ENCODE peak calls at places on chromosomes 13 and 19, in seven cellular contexts. One of them, this sample, is unnamed.

GRCh38 chr13:106493569-106493968 is 41.9 kb downstream of the EFNB2 start:
- DNase-seq in esophagus muscularis mucosa: no peak
- DNase-seq in testis: no peak
- DNase-seq in transverse colon: no peak
- DNase-seq in body of pancreas: no peak
- DNase-seq in esophagus squamous epithelium: no peak
- DNase-seq in stomach: no peak
- DNase-seq in this sample: no peak

GRCh38 chr19:30073152-30074000 is 131.3 kb downstream of the URI1 start:
- DNase-seq in body of pancreas: peak; percentile 0
- DNase-seq in transverse colon: peak; percentile 2
- DNase-seq in testis: no peak
- DNase-seq in esophagus squamous epithelium: no peak
- DNase-seq in esophagus muscularis mucosa: no peak
- DNase-seq in stomach: no peak
- DNase-seq in this sample: peak; percentile 5

GRCh38 chr19:29679598-29680210 is 14.4 kb downstream of the PLEKHF1 start:
- DNase-seq in body of pancreas: no peak
- DNase-seq in testis: no peak
- DNase-seq in esophagus muscularis mucosa: no peak
- DNase-seq in transverse colon: no peak
- DNase-seq in stomach: no peak
- DNase-seq in esophagus squamous epithelium: no peak
- DNase-seq in this sample: no peak

GRCh38 chr13:49298903-49299605 is 51.3 kb downstream of the CDADC1 start:
- DNase-seq in stomach: no peak
- DNase-seq in transverse colon: no peak
- DNase-seq in body of pancreas: no peak
- DNase-seq in esophagus muscularis mucosa: no peak
- DNase-seq in testis: peak; percentile 92
- DNase-seq in esophagus squamous epithelium: no peak
- DNase-seq in this sample: no peak

GRCh38 chr19:19137556-19138109 is 645 bp downstream of the TMEM161A start:
- DNase-seq in transverse colon: no peak
- DNase-seq in esophagus muscularis mucosa: no peak
- DNase-seq in body of pancreas: no peak
- DNase-seq in esophagus squamous epithelium: no peak
- DNase-seq in stomach: no peak
- DNase-seq in testis: no peak
- DNase-seq in this sample: no peak

GRCh38 chr19:39196860-39197562 is at the start of gene NCCRP1:
- DNase-seq in esophagus muscularis mucosa: no peak
- DNase-seq in testis: no peak
- DNase-seq in stomach: no peak
- DNase-seq in esophagus squamous epithelium: no peak
- DNase-seq in transverse colon: no peak
- DNase-seq in body of pancreas: peak; percentile 48
- DNase-seq in this sample: no peak

GRCh38 chr13:77616027-77616426 is 80.5 kb downstream of the SCEL start:
- DNase-seq in body of pancreas: no peak
- DNase-seq in stomach: no peak
- DNase-seq in esophagus muscularis mucosa: no peak
- DNase-seq in testis: no peak
- DNase-seq in transverse colon: no peak
- DNase-seq in esophagus squamous epithelium: no peak
- DNase-seq in this sample: no peak

GRCh38 chr13:24304620-24305019 is 4.8 kb upstream of the C1QTNF9 start:
- DNase-seq in testis: no peak
- DNase-seq in esophagus squamous epithelium: no peak
- DNase-seq in transverse colon: no peak
- DNase-seq in body of pancreas: no peak
- DNase-seq in stomach: no peak
- DNase-seq in esophagus muscularis mucosa: no peak
- DNase-seq in this sample: no peak

GRCh38 chr19:18436651-18437478 is 1.1 kb downstream of the ISYNA1 start:
- DNase-seq in transverse colon: peak; percentile 86
- DNase-seq in esophagus muscularis mucosa: no peak
- DNase-seq in stomach: peak; percentile 75
- DNase-seq in testis: peak; percentile 92
- DNase-seq in body of pancreas: peak; percentile 80
- DNase-seq in esophagus squamous epithelium: no peak
- DNase-seq in this sample: peak; percentile 80

GRCh38 chr19:12801466-12802266 is at the start of the genes PRDX2 and THSD8:
- DNase-seq in testis: peak; percentile 83
- DNase-seq in transverse colon: peak; percentile 90
- DNase-seq in esophagus squamous epithelium: no peak
- DNase-seq in stomach: peak; percentile 87
- DNase-seq in esophagus muscularis mucosa: no peak
- DNase-seq in body of pancreas: peak; percentile 87
- DNase-seq in this sample: peak; percentile 88

GRCh38 chr19:46602392-46603194 is 1.5 kb downstream of the CALM3 start:
- DNase-seq in stomach: no peak
- DNase-seq in testis: peak; percentile 45
- DNase-seq in esophagus squamous epithelium: no peak
- DNase-seq in esophagus muscularis mucosa: no peak
- DNase-seq in body of pancreas: peak; percentile 40
- DNase-seq in transverse colon: no peak
- DNase-seq in this sample: peak; percentile 54

GRCh38 chr13:83815598-83815997 is 66.7 kb downstream of the SLITRK1 start:
- DNase-seq in esophagus muscularis mucosa: no peak
- DNase-seq in body of pancreas: no peak
- DNase-seq in testis: no peak
- DNase-seq in esophagus squamous epithelium: no peak
- DNase-seq in stomach: no peak
- DNase-seq in transverse colon: no peak
- DNase-seq in this sample: no peak

GRCh38 chr19:44602071-44602470 is 11.3 kb upstream of the IGSF23 start:
- DNase-seq in esophagus squamous epithelium: no peak
- DNase-seq in stomach: peak; percentile 78
- DNase-seq in body of pancreas: peak; percentile 65
- DNase-seq in testis: no peak
- DNase-seq in esophagus muscularis mucosa: no peak
- DNase-seq in transverse colon: peak; percentile 67
- DNase-seq in this sample: no peak

GRCh38 chr19:7799640-7800355 is 30.2 kb upstream of the EVI5L start:
- DNase-seq in testis: peak; percentile 83
- DNase-seq in esophagus squamous epithelium: no peak
- DNase-seq in transverse colon: peak; percentile 67
- DNase-seq in stomach: peak; percentile 73
- DNase-seq in body of pancreas: peak; percentile 78
- DNase-seq in esophagus muscularis mucosa: no peak
- DNase-seq in this sample: peak; percentile 62

GRCh38 chr13:22427783-22428182 is 753.0 kb upstream of the SGCG start:
- DNase-seq in body of pancreas: no peak
- DNase-seq in stomach: no peak
- DNase-seq in esophagus squamous epithelium: no peak
- DNase-seq in esophagus muscularis mucosa: no peak
- DNase-seq in transverse colon: no peak
- DNase-seq in testis: no peak
- DNase-seq in this sample: no peak

GRCh38 chr19:44603201-44603945 is 10.0 kb upstream of the IGSF23 start:
- DNase-seq in body of pancreas: no peak
- DNase-seq in esophagus muscularis mucosa: no peak
- DNase-seq in esophagus squamous epithelium: no peak
- DNase-seq in transverse colon: no peak
- DNase-seq in stomach: no peak
- DNase-seq in testis: no peak
- DNase-seq in this sample: no peak

GRCh38 chr13:41609828-41610227 is 152.5 kb downstream of the RGCC start:
- DNase-seq in esophagus muscularis mucosa: no peak
- DNase-seq in stomach: no peak
- DNase-seq in testis: no peak
- DNase-seq in esophagus squamous epithelium: no peak
- DNase-seq in body of pancreas: no peak
- DNase-seq in transverse colon: no peak
- DNase-seq in this sample: no peak

GRCh38 chr13:98368019-98368418 is 190.9 kb upstream of the RNF113B start:
- DNase-seq in esophagus muscularis mucosa: no peak
- DNase-seq in esophagus squamous epithelium: no peak
- DNase-seq in transverse colon: no peak
- DNase-seq in stomach: no peak
- DNase-seq in testis: no peak
- DNase-seq in body of pancreas: no peak
- DNase-seq in this sample: no peak

GRCh38 chr19:29858000-29858596 is 46.3 kb downstream of the CCNE1 start:
- DNase-seq in testis: no peak
- DNase-seq in stomach: peak; percentile 50
- DNase-seq in transverse colon: peak; percentile 34
- DNase-seq in body of pancreas: peak; percentile 61
- DNase-seq in esophagus muscularis mucosa: no peak
- DNase-seq in esophagus squamous epithelium: no peak
- DNase-seq in this sample: peak; percentile 52

GRCh38 chr13:107883561-107884175 is 331.7 kb downstream of the LIG4 start:
- DNase-seq in transverse colon: no peak
- DNase-seq in testis: no peak
- DNase-seq in body of pancreas: peak; percentile 16
- DNase-seq in esophagus squamous epithelium: no peak
- DNase-seq in esophagus muscularis mucosa: no peak
- DNase-seq in stomach: no peak
- DNase-seq in this sample: no peak

DNA sequence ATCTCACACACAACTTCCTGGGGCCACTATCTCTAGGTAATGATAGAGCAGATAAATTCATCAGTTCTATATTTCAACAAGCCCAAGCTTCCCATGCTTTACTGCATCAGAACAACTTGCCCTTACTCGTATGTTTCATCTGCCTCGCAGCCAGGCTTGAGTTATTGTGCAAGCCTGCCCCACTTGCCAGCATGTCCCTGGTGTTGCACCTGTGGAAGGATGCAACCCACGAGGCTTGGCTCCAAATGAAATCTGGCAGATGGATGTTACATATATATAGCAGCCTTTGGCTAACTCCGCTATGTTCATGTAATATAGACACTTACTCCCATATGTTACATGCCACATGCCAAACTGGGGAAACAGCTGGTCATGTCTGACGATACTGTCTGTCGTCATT is 6.2 kb downstream of the ERVK3-1 start:
- DNase-seq in body of pancreas: no peak
- DNase-seq in transverse colon: no peak
- DNase-seq in esophagus muscularis mucosa: no peak
- DNase-seq in esophagus squamous epithelium: no peak
- DNase-seq in testis: no peak
- DNase-seq in stomach: no peak
- DNase-seq in this sample: no peak
- H3K36me3 ChIP-seq in body of pancreas: peaks cover 20% of the 10 kb centered on the region
- H3K36me3 ChIP-seq in transverse colon: peaks cover 42% of the 10 kb centered on the region
- H3K36me3 ChIP-seq in esophagus muscularis mucosa: peaks cover 35% of the 10 kb centered on the region
- H3K36me3 ChIP-seq in esophagus squamous epithelium: no peaks in the 10 kb centered on the region
- H3K36me3 ChIP-seq in testis: no peaks in the 10 kb centered on the region
- H3K36me3 ChIP-seq in stomach: peaks cover 34% of the 10 kb centered on the region
- H3K36me3 ChIP-seq in this sample: peaks cover 14% of the 10 kb centered on the region

GRCh38 chr19:674282-675151 is 1.7 kb upstream of the FSTL3 start:
- DNase-seq in transverse colon: no peak
- DNase-seq in testis: peak; percentile 62
- DNase-seq in body of pancreas: no peak
- DNase-seq in esophagus muscularis mucosa: no peak
- DNase-seq in stomach: no peak
- DNase-seq in esophagus squamous epithelium: no peak
- DNase-seq in this sample: no peak

GRCh38 chr19:677201-677600 is 1.0 kb downstream of the FSTL3 start:
- DNase-seq in stomach: peak; percentile 43
- DNase-seq in body of pancreas: peak; percentile 72
- DNase-seq in esophagus squamous epithelium: no peak
- DNase-seq in testis: peak; percentile 58
- DNase-seq in esophagus muscularis mucosa: no peak
- DNase-seq in transverse colon: peak; percentile 63
- DNase-seq in this sample: no peak

GRCh38 chr19:676007-676342 is 217 bp upstream of the FSTL3 start:
- DNase-seq in testis: no peak
- DNase-seq in transverse colon: peak; percentile 48
- DNase-seq in body of pancreas: no peak
- DNase-seq in esophagus muscularis mucosa: no peak
- DNase-seq in esophagus squamous epithelium: no peak
- DNase-seq in stomach: no peak
- DNase-seq in this sample: no peak

GRCh38 chr19:677601-678380 is 1.6 kb downstream of the FSTL3 start:
- DNase-seq in transverse colon: no peak
- DNase-seq in body of pancreas: peak; percentile 38
- DNase-seq in stomach: no peak
- DNase-seq in esophagus squamous epithelium: no peak
- DNase-seq in esophagus muscularis mucosa: no peak
- DNase-seq in testis: no peak
- DNase-seq in this sample: no peak

GRCh38 chr19:676343-677105 is at the start of gene FSTL3:
- DNase-seq in transverse colon: no peak
- DNase-seq in esophagus squamous epithelium: no peak
- DNase-seq in stomach: no peak
- DNase-seq in esophagus muscularis mucosa: no peak
- DNase-seq in testis: no peak
- DNase-seq in body of pancreas: no peak
- DNase-seq in this sample: no peak
- TF ChIP-seq POLR2A in transverse colon: no peak
- TF ChIP-seq POLR2A in esophagus squamous epithelium: no peak
- TF ChIP-seq POLR2A in stomach: no peak
- TF ChIP-seq POLR2A in esophagus muscularis mucosa: no peak
- TF ChIP-seq POLR2A in testis: no peak
- TF ChIP-seq POLR2A in body of pancreas: no peak
- TF ChIP-seq POLR2A in this sample: peak; percentile 15

DNA sequence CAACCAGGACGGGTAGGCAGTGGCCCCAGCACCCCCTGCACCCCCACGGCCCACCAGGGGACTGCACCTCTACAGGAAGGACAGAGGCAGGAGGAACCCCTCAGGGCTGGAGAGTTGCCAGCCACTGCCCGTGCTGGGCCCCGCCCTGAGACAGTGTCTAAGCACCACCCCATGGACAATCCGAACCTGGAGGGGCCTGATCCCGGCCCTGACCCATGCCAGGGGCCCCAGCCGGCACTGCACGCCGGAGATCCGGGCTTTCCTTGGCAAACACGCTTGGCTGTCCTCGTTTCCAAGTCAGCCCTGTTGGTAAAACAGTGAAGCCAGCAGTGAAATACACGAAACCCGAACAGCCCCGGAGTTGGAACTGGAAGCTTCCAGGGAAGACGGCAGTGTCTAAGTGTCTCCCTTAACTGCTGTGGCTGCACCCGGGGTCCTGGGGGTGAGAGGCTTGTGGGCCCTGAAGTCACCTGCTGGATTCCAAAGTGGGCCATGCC is 31.1 kb downstream of the RASA3 start:
- DNase-seq in esophagus muscularis mucosa: no peak
- DNase-seq in transverse colon: peak; percentile 23
- DNase-seq in body of pancreas: peak; percentile 20
- DNase-seq in stomach: no peak
- DNase-seq in esophagus squamous epithelium: no peak
- DNase-seq in testis: no peak
- DNase-seq in this sample: peak; percentile 19
- H3K4me1 ChIP-seq in esophagus muscularis mucosa: peaks cover 66% of the 10 kb centered on the region
- H3K4me1 ChIP-seq in transverse colon: peaks cover 17% of the 10 kb centered on the region
- H3K4me1 ChIP-seq in body of pancreas: peaks cover 31% of the 10 kb centered on the region
- H3K4me1 ChIP-seq in stomach: peaks cover 26% of the 10 kb centered on the region
- H3K4me1 ChIP-seq in esophagus squamous epithelium: peaks cover 5% of the 10 kb centered on the region
- H3K4me1 ChIP-seq in testis: peaks cover 5% of the 10 kb centered on the region
- H3K4me1 ChIP-seq in this sample: no peaks in the 10 kb centered on the region

DNA sequence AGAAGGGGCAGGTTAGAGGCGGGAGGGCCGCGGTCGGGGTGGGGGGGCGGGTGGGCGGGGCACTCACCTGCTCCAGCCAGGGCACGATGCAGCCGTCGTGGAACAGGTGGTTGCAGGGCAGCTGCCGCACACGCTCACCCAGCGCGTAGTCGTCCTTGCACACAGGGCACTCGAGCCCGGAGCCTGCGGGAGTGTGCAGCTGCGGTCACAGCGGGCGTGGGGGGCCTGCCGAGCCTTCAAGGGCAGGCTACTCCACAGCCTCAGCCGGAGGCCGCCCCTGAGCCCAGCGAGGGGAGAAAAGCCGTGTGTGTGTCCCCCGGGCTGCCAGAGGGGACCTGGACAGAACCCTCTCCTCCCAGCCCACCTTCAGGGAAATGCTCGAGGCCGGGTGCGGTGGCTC is 8.6 kb downstream of the FGF22 start:
- DNase-seq in stomach: no peak
- DNase-seq in body of pancreas: no peak
- DNase-seq in esophagus muscularis mucosa: no peak
- DNase-seq in testis: no peak
- DNase-seq in transverse colon: no peak
- DNase-seq in esophagus squamous epithelium: no peak
- DNase-seq in this sample: no peak
- H3K36me3 ChIP-seq in stomach: peaks cover 66% of the 10 kb centered on the region
- H3K36me3 ChIP-seq in body of pancreas: peaks cover 19% of the 10 kb centered on the region
- H3K36me3 ChIP-seq in esophagus muscularis mucosa: peaks cover 57% of the 10 kb centered on the region
- H3K36me3 ChIP-seq in testis: no peaks in the 10 kb centered on the region
- H3K36me3 ChIP-seq in transverse colon: peaks cover 39% of the 10 kb centered on the region
- H3K36me3 ChIP-seq in esophagus squamous epithelium: peaks cover 43% of the 10 kb centered on the region
- H3K36me3 ChIP-seq in this sample: peaks cover 4% of the 10 kb centered on the region

This sample was measured in right lobe of liver.